ENCODE peak calls at places on chromosomes 12 and 14, in six cellular contexts. One of them, this sample, is unnamed.

GRCh38 chr12:52216807-52217206 is 16.2 kb upstream of the KRT7 start:
- DNase-seq in WTC11: no peak
- DNase-seq in H1: no peak
- DNase-seq in K562: no peak
- DNase-seq in HepG2: no peak
- DNase-seq in GM12878: no peak
- DNase-seq in this sample: no peak

GRCh38 chr14:104370256-104370870 is 209.2 kb upstream of the C14orf180 start:
- DNase-seq in K562: no peak
- DNase-seq in WTC11: peak
- DNase-seq in HepG2: peak
- DNase-seq in GM12878: no peak
- DNase-seq in H1: peak
- DNase-seq in this sample: peak

GRCh38 chr12:65986047-65986446 is 144.5 kb downstream of the LLPH start:
- DNase-seq in GM12878: no peak
- DNase-seq in K562: no peak
- DNase-seq in WTC11: no peak
- DNase-seq in HepG2: no peak
- DNase-seq in H1: no peak
- DNase-seq in this sample: no peak

GRCh38 chr14:68569970-68570409 is 222.9 kb downstream of the ZFP36L1 start:
- DNase-seq in K562: no peak
- DNase-seq in GM12878: no peak
- DNase-seq in H1: no peak
- DNase-seq in WTC11: no peak
- DNase-seq in HepG2: peak
- DNase-seq in this sample: no peak

GRCh38 chr14:89337912-89338311 is 79.1 kb downstream of the FOXN3 start:
- DNase-seq in GM12878: no peak
- DNase-seq in K562: no peak
- DNase-seq in WTC11: no peak
- DNase-seq in H1: no peak
- DNase-seq in HepG2: no peak
- DNase-seq in this sample: no peak

GRCh38 chr12:6627598-6627997 is 8.2 kb downstream of the LPAR5 start:
- DNase-seq in H1: no peak
- DNase-seq in GM12878: no peak
- DNase-seq in WTC11: no peak
- DNase-seq in K562: peak
- DNase-seq in HepG2: no peak
- DNase-seq in this sample: no peak

GRCh38 chr14:34356267-34356660 is 105.8 kb downstream of the SPTSSA start:
- DNase-seq in HepG2: no peak
- DNase-seq in H1: no peak
- DNase-seq in GM12878: no peak
- DNase-seq in WTC11: no peak
- DNase-seq in K562: no peak
- DNase-seq in this sample: no peak

GRCh38 chr12:124259168-124260066 is 35.5 kb upstream of the RFLNA start:
- DNase-seq in HepG2: no peak
- DNase-seq in GM12878: no peak
- DNase-seq in WTC11: no peak
- DNase-seq in H1: no peak
- DNase-seq in K562: peak
- DNase-seq in this sample: no peak

GRCh38 chr12:121009744-121010143 is 6.5 kb downstream of the C12orf43 start:
- DNase-seq in H1: no peak
- DNase-seq in K562: no peak
- DNase-seq in WTC11: peak
- DNase-seq in GM12878: no peak
- DNase-seq in HepG2: peak
- DNase-seq in this sample: peak
- TF ChIP-seq CTCF in H1: peak
- TF ChIP-seq CTCF in K562: peak
- TF ChIP-seq CTCF in WTC11: no peak
- TF ChIP-seq CTCF in GM12878: peak
- TF ChIP-seq CTCF in HepG2: peak
- TF ChIP-seq CTCF in this sample: peak

DNA sequence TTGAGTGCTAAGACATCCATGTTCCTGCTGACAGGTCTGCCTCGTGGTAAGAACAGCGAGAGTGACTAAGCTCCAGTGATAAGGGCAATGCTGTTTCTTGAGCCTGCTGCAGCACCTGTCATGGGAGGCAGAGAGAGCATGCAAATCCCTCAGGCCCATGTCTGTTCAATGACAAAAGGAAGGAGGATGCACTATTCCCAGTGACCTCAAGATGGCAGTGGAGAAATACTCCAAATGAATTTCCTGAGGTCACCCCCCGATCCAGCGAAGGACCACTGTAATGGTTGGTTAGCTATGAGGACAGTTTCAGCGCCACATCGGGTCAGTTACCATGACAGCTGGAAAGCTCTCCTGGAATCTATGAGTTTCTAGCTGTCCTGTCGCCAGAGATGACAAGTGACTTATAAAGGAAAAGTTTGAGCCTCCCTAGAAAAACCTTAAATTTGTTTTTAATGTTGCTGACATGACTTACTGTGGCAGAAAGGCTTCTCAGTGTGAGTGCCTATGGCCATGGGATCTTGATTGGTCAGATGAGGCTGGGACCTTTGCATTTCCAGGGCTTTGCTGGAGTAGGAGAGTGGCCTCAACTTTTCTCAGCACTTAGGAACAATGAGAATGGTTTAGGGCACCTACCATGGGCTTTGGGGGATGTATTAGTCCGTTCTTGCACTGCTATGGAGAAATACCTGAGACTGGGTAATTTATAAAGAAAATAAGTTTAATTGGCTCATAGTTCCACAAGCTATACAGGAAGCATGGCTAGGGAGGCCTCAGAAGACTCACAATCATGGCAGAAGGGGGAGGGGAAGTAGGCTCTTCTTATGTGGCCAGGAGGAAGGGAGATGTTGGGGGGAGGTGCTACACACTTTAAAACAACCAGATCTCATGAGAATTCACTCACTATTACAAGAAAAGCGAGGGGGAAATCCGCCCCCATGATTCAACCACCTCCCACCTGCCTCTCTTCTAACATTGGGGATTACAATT is 88.0 kb upstream of the TMEM260 start:
- DNase-seq in HepG2: peak
- DNase-seq in GM12878: peak
- DNase-seq in H1: peak
- DNase-seq in K562: peak
- DNase-seq in WTC11: peak
- DNase-seq in this sample: peak
- TF ChIP-seq SP1 in HepG2: no peak
- TF ChIP-seq SP1 in GM12878: no peak
- TF ChIP-seq SP1 in H1: no peak
- TF ChIP-seq SP1 in K562: no peak
- TF ChIP-seq SP1 in WTC11: no peak
- TF ChIP-seq SP1 in this sample: no peak

DNA sequence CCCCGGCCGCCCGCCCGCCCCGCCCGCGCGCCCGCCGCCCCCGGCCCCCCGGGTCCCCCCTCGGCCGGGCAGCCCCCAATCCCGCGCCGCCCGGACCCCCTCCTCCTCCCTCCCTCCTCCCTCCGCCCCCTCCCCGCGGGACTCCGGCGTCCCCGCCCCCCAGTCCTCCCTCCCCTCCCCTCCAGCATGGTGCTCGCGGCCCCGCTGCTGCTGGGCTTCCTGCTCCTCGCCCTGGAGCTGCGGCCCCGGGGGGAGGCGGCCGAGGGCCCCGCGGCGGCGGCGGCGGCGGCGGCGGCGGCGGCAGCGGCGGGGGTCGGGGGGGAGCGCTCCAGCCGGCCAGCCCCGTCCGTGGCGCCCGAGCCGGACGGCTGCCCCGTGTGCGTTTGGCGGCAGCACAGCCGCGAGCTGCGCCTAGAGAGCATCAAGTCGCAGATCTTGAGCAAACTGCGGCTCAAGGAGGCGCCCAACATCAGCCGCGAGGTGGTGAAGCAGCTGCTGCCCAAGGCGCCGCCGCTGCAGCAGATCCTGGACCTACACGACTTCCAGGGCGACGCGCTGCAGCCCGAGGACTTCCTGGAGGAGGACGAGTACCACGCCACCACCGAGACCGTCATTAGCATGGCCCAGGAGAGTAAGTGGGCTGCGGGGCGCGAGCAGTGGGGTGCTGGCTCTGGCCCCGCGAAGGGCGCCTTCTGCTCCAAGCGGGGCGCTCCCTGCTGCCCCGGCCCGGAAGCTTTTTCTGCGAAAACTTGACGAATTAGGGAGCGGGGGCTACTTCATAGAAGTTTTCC is 404 bp downstream of the GDF11 start:
- DNase-seq in WTC11: peak
- DNase-seq in GM12878: no peak
- DNase-seq in K562: peak
- DNase-seq in H1: no peak
- DNase-seq in HepG2: no peak
- DNase-seq in this sample: no peak
- TF ChIP-seq CTCF in WTC11: no peak
- TF ChIP-seq CTCF in GM12878: peak
- TF ChIP-seq CTCF in K562: peak
- TF ChIP-seq CTCF in H1: no peak
- TF ChIP-seq CTCF in HepG2: peak
- TF ChIP-seq CTCF in this sample: no peak

GRCh38 chr12:116365114-116365513 is 87.6 kb upstream of the MED13L start:
- DNase-seq in H1: no peak
- DNase-seq in HepG2: no peak
- DNase-seq in GM12878: no peak
- DNase-seq in K562: no peak
- DNase-seq in WTC11: no peak
- DNase-seq in this sample: no peak

GRCh38 chr12:116366824-116367223 is 89.3 kb upstream of the MED13L start:
- DNase-seq in H1: no peak
- DNase-seq in WTC11: no peak
- DNase-seq in GM12878: no peak
- DNase-seq in HepG2: no peak
- DNase-seq in K562: no peak
- DNase-seq in this sample: no peak

GRCh38 chr12:116365606-116366455 is 88.3 kb upstream of the MED13L start:
- DNase-seq in WTC11: no peak
- DNase-seq in GM12878: no peak
- DNase-seq in K562: no peak
- DNase-seq in H1: no peak
- DNase-seq in HepG2: no peak
- DNase-seq in this sample: no peak

GRCh38 chr12:116368196-116369194 is 91.0 kb upstream of the MED13L start:
- DNase-seq in HepG2: no peak
- DNase-seq in WTC11: no peak
- DNase-seq in GM12878: no peak
- DNase-seq in K562: no peak
- DNase-seq in H1: no peak
- DNase-seq in this sample: no peak

GRCh38 chr12:116366456-116366776 is 88.9 kb upstream of the MED13L start:
- DNase-seq in H1: no peak
- DNase-seq in K562: no peak
- DNase-seq in HepG2: no peak
- DNase-seq in WTC11: no peak
- DNase-seq in GM12878: no peak
- DNase-seq in this sample: no peak
- TF ChIP-seq SP1 in H1: no peak
- TF ChIP-seq SP1 in K562: no peak
- TF ChIP-seq SP1 in HepG2: no peak
- TF ChIP-seq SP1 in WTC11: no peak
- TF ChIP-seq SP1 in GM12878: no peak
- TF ChIP-seq SP1 in this sample: no peak

GRCh38 chr12:84243686-84244085 is 668.9 kb downstream of the SLC6A15 start:
- DNase-seq in WTC11: no peak
- DNase-seq in K562: no peak
- DNase-seq in GM12878: no peak
- DNase-seq in HepG2: no peak
- DNase-seq in H1: no peak
- DNase-seq in this sample: no peak
- TF ChIP-seq CTCF in WTC11: no peak
- TF ChIP-seq CTCF in K562: no peak
- TF ChIP-seq CTCF in GM12878: no peak
- TF ChIP-seq CTCF in HepG2: no peak
- TF ChIP-seq CTCF in H1: no peak
- TF ChIP-seq CTCF in this sample: no peak

GRCh38 chr14:94340533-94340932 is 17.4 kb upstream of the SERPINA6 start:
- DNase-seq in HepG2: peak
- DNase-seq in K562: no peak
- DNase-seq in H1: no peak
- DNase-seq in GM12878: no peak
- DNase-seq in WTC11: no peak
- DNase-seq in this sample: no peak

GRCh38 chr14:94344389-94344788 is 21.3 kb upstream of the SERPINA6 start:
- DNase-seq in H1: no peak
- DNase-seq in K562: no peak
- DNase-seq in HepG2: no peak
- DNase-seq in WTC11: no peak
- DNase-seq in GM12878: no peak
- DNase-seq in this sample: no peak

GRCh38 chr14:94343238-94343637 is 20.1 kb upstream of the SERPINA6 start:
- DNase-seq in GM12878: no peak
- DNase-seq in HepG2: no peak
- DNase-seq in H1: no peak
- DNase-seq in WTC11: no peak
- DNase-seq in K562: no peak
- DNase-seq in this sample: no peak

GRCh38 chr14:94341654-94342333 is 18.7 kb upstream of the SERPINA6 start:
- DNase-seq in WTC11: no peak
- DNase-seq in HepG2: no peak
- DNase-seq in GM12878: no peak
- DNase-seq in K562: no peak
- DNase-seq in H1: no peak
- DNase-seq in this sample: no peak

DNA sequence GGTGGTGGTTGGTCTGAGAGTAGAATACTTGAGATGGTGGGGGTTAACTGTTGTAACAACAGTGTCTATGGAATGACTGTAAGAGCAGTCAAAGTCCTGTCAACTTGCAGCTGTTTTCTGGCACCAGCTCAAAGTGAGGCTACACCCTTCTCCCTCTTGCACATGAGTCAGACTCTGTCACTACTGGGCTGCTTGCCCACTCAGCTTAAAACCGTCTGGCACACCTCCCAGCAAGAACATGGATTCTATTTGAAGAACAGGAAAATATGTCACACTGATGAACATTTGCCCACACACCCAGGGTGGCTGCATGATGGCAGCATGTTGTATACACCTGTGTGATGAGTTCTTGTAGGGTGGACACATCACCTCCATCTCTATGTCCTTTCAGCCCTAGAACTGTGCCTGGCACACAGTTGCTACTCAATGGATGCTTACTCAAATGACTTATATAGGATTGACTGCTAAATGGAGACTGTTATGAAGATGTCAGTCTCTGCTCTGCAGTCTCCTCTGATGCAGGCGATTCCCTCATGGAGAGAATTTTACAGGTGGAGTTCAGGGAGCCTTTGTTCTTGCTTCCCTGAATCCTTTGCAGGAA is 19.3 kb upstream of the SERPINA6 start:
- DNase-seq in GM12878: no peak
- DNase-seq in K562: no peak
- DNase-seq in WTC11: no peak
- DNase-seq in HepG2: peak
- DNase-seq in H1: no peak
- DNase-seq in this sample: peak
- TF ChIP-seq SP1 in GM12878: no peak
- TF ChIP-seq SP1 in K562: no peak
- TF ChIP-seq SP1 in WTC11: no peak
- TF ChIP-seq SP1 in HepG2: no peak
- TF ChIP-seq SP1 in H1: no peak
- TF ChIP-seq SP1 in this sample: peak

GRCh38 chr12:43336962-43337555 is 214.9 kb downstream of the ADAMTS20 start:
- DNase-seq in HepG2: no peak
- DNase-seq in H1: no peak
- DNase-seq in GM12878: no peak
- DNase-seq in K562: no peak
- DNase-seq in WTC11: no peak
- DNase-seq in this sample: peak
- TF ChIP-seq CTCF in HepG2: no peak
- TF ChIP-seq CTCF in H1: peak
- TF ChIP-seq CTCF in GM12878: peak
- TF ChIP-seq CTCF in K562: no peak
- TF ChIP-seq CTCF in WTC11: no peak
- TF ChIP-seq CTCF in this sample: peak

This sample was measured in HCT116.